ENCODE peak calls at places on chromosomes 13 and 19, in seven cellular contexts. C is iris pigment epithelial cell; R is thoracic aorta; D is glutamatergic neuron; G is stimulated activated CD4-positive, alpha-beta T cell treated with anti-CD3 and anti-CD28 coated beads, Interleukin-15, amount 100 ng/mL, for 24 hours; B is germinal center; N is cardiac muscle cell. Q is an unnamed sample.

GRCh38 chr19:17414097-17414496 is 5.8 kb upstream of the MVB12A start:
- DNase-seq in C (no peak), R (no peak), D (no peak), G (no peak), B (no peak), N (no peak), Q (no peak)

GRCh38 chr13:75558130-75558840 is 8.7 kb downstream of the UCHL3 start:
- DNase-seq in C (no peak), R (no peak), D (no peak), G (no peak), B (no peak), N (no peak), Q (no peak)

GRCh38 chr13:46617885-46618284 is 64.9 kb downstream of the LRCH1 start:
- DNase-seq in C (no peak), R (no peak), D (no peak), G (no peak), B (no peak), N (no peak), Q (no peak)

GRCh38 chr13:19268331-19268730 is 86.7 kb upstream of the TUBA3C start:
- DNase-seq in C (no peak), R (no peak), D (no peak), G (no peak), B (no peak), N (no peak), Q (no peak)

GRCh38 chr13:110164706-110165105 is 142.3 kb downstream of the COL4A1 start:
- DNase-seq in C (no peak), R (no peak), D (no peak), G (no peak), B (no peak), N (no peak), Q (no peak)

GRCh38 chr19:15198006-15198356 is 2.8 kb downstream of the NOTCH3 start:
- DNase-seq in C (no peak), R (no peak), D (no peak), G (no peak), B (no peak), N (no peak), Q (no peak)

GRCh38 chr19:12975221-12975756 is 5.9 kb downstream of the DAND5 start:
- DNase-seq in C (no peak), R (no peak), D (peak; percentile 28), G (no peak), B (no peak), N (no peak), Q (no peak)

GRCh38 chr19:5977222-5977784 is 637 bp downstream of the RANBP3 start:
- DNase-seq in C (no peak), R (no peak), D (no peak), G (peak; percentile 31), B (no peak), N (peak; percentile 34), Q (no peak)

GRCh38 chr13:44904982-44905381 is 84.3 kb downstream of the NUFIP1 start:
- DNase-seq in C (peak; percentile 99), R (peak; percentile 16), D (no peak), G (no peak), B (no peak), N (no peak), Q (no peak)

GRCh38 chr13:20525144-20525600 is 485 bp downstream of the CRYL1 start:
- DNase-seq in C (no peak), R (no peak), D (peak; percentile 33), G (peak; percentile 49), B (peak; percentile 10), N (peak; percentile 29), Q (no peak)

GRCh38 chr19:39941615-39942507 is 7.4 kb upstream of the FCGBP start:
- DNase-seq in C (peak; percentile 84), R (no peak), D (no peak), G (peak; percentile 54), B (peak; percentile 77), N (no peak), Q (no peak)

GRCh38 chr13:22883961-22884360 is 296.8 kb upstream of the SGCG start:
- DNase-seq in C (no peak), R (no peak), D (no peak), G (no peak), B (no peak), N (no peak), Q (no peak)

GRCh38 chr19:35484637-35485036 is 5.6 kb downstream of the KRTDAP start:
- DNase-seq in C (no peak), R (no peak), D (no peak), G (peak; percentile 16), B (peak; percentile 91), N (no peak), Q (no peak)

GRCh38 chr19:33514885-33515485 is 6.6 kb downstream of the PEPD start:
- DNase-seq in C (no peak), R (no peak), D (peak; percentile 49), G (peak; percentile 9), B (no peak), N (no peak), Q (no peak)

GRCh38 chr13:113343692-113343968 is 20.3 kb downstream of the GRTP1 start:
- DNase-seq in C (no peak), R (no peak), D (no peak), G (no peak), B (no peak), N (no peak), Q (no peak)

GRCh38 chr13:33263976-33264619 is 21.5 kb downstream of the STARD13 start:
- DNase-seq in C (no peak), R (no peak), D (no peak), G (no peak), B (no peak), N (no peak), Q (no peak)

GRCh38 chr13:42981317-42981716 is 10.7 kb downstream of the EPSTI1 start:
- DNase-seq in C (no peak), R (no peak), D (no peak), G (no peak), B (no peak), N (no peak), Q (no peak)

GRCh38 chr19:29675650-29676186 is 10.5 kb downstream of the PLEKHF1 start:
- DNase-seq in C (no peak), R (no peak), D (peak; percentile 13), G (no peak), B (no peak), N (no peak), Q (no peak)

GRCh38 chr19:1315470-1316166 is 29.9 kb downstream of the EFNA2 start:
- DNase-seq in C (peak; percentile 52), R (no peak), D (peak; percentile 75), G (peak; percentile 61), B (peak; percentile 58), N (peak; percentile 67), Q (no peak)

GRCh38 chr19:55586976-55587668 is 6.5 kb upstream of the ZNF579 start:
- DNase-seq in C (peak; percentile 93), R (peak; percentile 68), D (peak; percentile 97), G (peak; percentile 96), B (peak; percentile 90), N (peak; percentile 95), Q (peak; percentile 98)

GRCh38 chr19:47389150-47389556 is 30.2 kb downstream of the MEIS3 start:
- DNase-seq in C (no peak), R (no peak), D (no peak), G (no peak), B (no peak), N (no peak), Q (no peak)

GRCh38 chr19:50638576-50638975 is 1.1 kb downstream of the SYT3 start:
- DNase-seq in C (no peak), R (no peak), D (no peak), G (no peak), B (no peak), N (no peak), Q (no peak)

GRCh38 chr13:29508130-29508873 is 87.2 kb downstream of the SLC7A1 start:
- DNase-seq in C (peak; percentile 73), R (peak; percentile 45), D (peak; percentile 93), G (peak; percentile 80), B (peak; percentile 84), N (peak; percentile 91), Q (no peak)

GRCh38 chr13:98173431-98173921 is 3.6 kb downstream of the RNF113B start:
- DNase-seq in C (peak; percentile 99), R (no peak), D (no peak), G (no peak), B (no peak), N (no peak), Q (no peak)

GRCh38 chr13:96499646-96500045 is 409.7 kb downstream of the HS6ST3 start:
- DNase-seq in C (no peak), R (no peak), D (no peak), G (no peak), B (no peak), N (no peak), Q (no peak)

GRCh38 chr19:30395283-30395682 is 23.1 kb downstream of the ZNF536 start:
- DNase-seq in C (no peak), R (no peak), D (no peak), G (no peak), B (no peak), N (no peak), Q (no peak)

GRCh38 chr19:48487944-48488343 is 18.8 kb downstream of the CYTH2 start:
- DNase-seq in C (peak; percentile 25), R (peak; percentile 59), D (no peak), G (no peak), B (no peak), N (no peak), Q (no peak)

GRCh38 chr13:100394005-100394695 is 194.4 kb downstream of the GGACT start:
- DNase-seq in C (peak; percentile 91), R (no peak), D (no peak), G (peak; percentile 22), B (no peak), N (no peak), Q (no peak)

GRCh38 chr13:48210178-48210577 is 22.8 kb upstream of the ITM2B start:
- DNase-seq in C (peak; percentile 91), R (no peak), D (no peak), G (no peak), B (no peak), N (no peak), Q (no peak)

GRCh38 chr19:50890422-50891252 is 17.4 kb downstream of the KLK2 start:
- DNase-seq in C (peak; percentile 60), R (no peak), D (no peak), G (no peak), B (no peak), N (no peak), Q (no peak)

GRCh38 chr13:113548171-113548641 is 36.3 kb upstream of the TFDP1 start:
- DNase-seq in C (peak; percentile 51), R (no peak), D (peak; percentile 35), G (no peak), B (no peak), N (no peak), Q (no peak)

GRCh38 chr19:33395561-33396550 is 22.3 kb downstream of the CEBPG start:
- DNase-seq in C (peak; percentile 38), R (no peak), D (peak; percentile 43), G (no peak), B (no peak), N (no peak), Q (no peak)

GRCh38 chr13:21005193-21005592 is 56.2 kb downstream of the LATS2 start:
- DNase-seq in C (no peak), R (no peak), D (no peak), G (no peak), B (no peak), N (no peak), Q (no peak)

GRCh38 chr19:6006896-6007295 is 29.0 kb upstream of the RANBP3 start:
- DNase-seq in C (no peak), R (no peak), D (no peak), G (no peak), B (no peak), N (no peak), Q (no peak)

GRCh38 chr19:14073925-14074838 is 1.6 kb downstream of the MISP3 start:
- DNase-seq in C (peak; percentile 39), R (no peak), D (peak; percentile 50), G (peak; percentile 59), B (peak; percentile 20), N (peak; percentile 15), Q (no peak)

GRCh38 chr13:108769213-108770070 is 140.0 kb downstream of the MYO16 start:
- DNase-seq in C (peak; percentile 74), R (no peak), D (no peak), G (no peak), B (no peak), N (no peak), Q (no peak)

GRCh38 chr13:33205804-33206221 is 79.7 kb downstream of the STARD13 start:
- DNase-seq in C (peak; percentile 71), R (no peak), D (no peak), G (no peak), B (no peak), N (no peak), Q (no peak)

Q was measured in NCI-H1436 treated with DMSO at 0.1 percent for 48 hours.